ENCODE peak calls at places on chromosomes 6 and 20, in nine cellular contexts. C, D, H, P, J, U, B, F and W are unnamed samples.
A peak's percentile ranks its signal among the peaks of the same experiment; 100 is the strongest.

GRCh38 chr6:99613398-99613704 is 6.7 kb downstream of the PRDM13 start:
- DNase-seq in H (peak; percentile 28), U (no peak), B (no peak), F (no peak), P (peak; percentile 50), D (peak; percentile 34), C (peak; percentile 24), J (no peak), W (peak; percentile 13)

GRCh38 chr6:93407186-93407585 is 12.2 kb downstream of the EPHA7 start:
- DNase-seq in H (no peak), B (peak; percentile 80), D (no peak), J (no peak), C (no peak), U (no peak), P (peak; percentile 85), F (no peak), W (no peak)

GRCh38 chr6:49713346-49713745 is at the start of gene CRISP2:
- DNase-seq in F (no peak), D (no peak), B (no peak), J (no peak), P (no peak), H (no peak), U (no peak), C (no peak), W (no peak)

GRCh38 chr6:114430534-114431124 is 87.8 kb upstream of the HS3ST5 start:
- DNase-seq in B (no peak), F (no peak), D (no peak), H (no peak), C (no peak), J (no peak), P (no peak), U (no peak), W (no peak)

GRCh38 chr6:169344651-169345050 is 91.0 kb upstream of the THBS2 start:
- DNase-seq in D (no peak), F (no peak), C (no peak), J (no peak), U (no peak), H (no peak), P (peak; percentile 36), B (no peak), W (no peak)

GRCh38 chr6:3628143-3628840 is 123.2 kb downstream of the PXDC1 start:
- DNase-seq in D (no peak), J (no peak), B (peak; percentile 14), H (no peak), P (no peak), C (no peak), F (no peak), U (no peak), W (no peak)

GRCh38 chr6:111938710-111939109 is 65.5 kb upstream of the FYN start:
- DNase-seq in H (no peak), F (no peak), J (no peak), U (no peak), D (no peak), C (no peak), B (peak; percentile 37), P (peak; percentile 32), W (no peak)

GRCh38 chr6:150541587-150541986 is 58.1 kb upstream of the PLEKHG1 start:
- DNase-seq in J (no peak), H (no peak), C (no peak), B (peak; percentile 4), P (no peak), F (no peak), D (no peak), U (no peak), W (no peak)

GRCh38 chr6:36985384-36985962 is 523 bp downstream of the MTCH1 start:
- DNase-seq in P (no peak), J (no peak), B (no peak), U (no peak), D (no peak), H (no peak), F (no peak), C (no peak), W (no peak)

GRCh38 chr6:26477431-26477830 is 19.7 kb downstream of the BTN2A1 start:
- DNase-seq in H (no peak), U (no peak), D (no peak), F (no peak), C (no peak), P (peak; percentile 33), B (no peak), J (no peak), W (no peak)

GRCh38 chr6:39816744-39817143 is 24.6 kb downstream of the DAAM2 start:
- DNase-seq in F (no peak), P (no peak), B (no peak), U (no peak), D (no peak), H (no peak), J (no peak), C (no peak), W (no peak)

GRCh38 chr6:44246663-44247337 is at the start of gene HSP90AB1:
- DNase-seq in H (peak; percentile 99), J (peak; percentile 90), U (peak; percentile 76), F (peak; percentile 92), D (peak; percentile 90), P (peak; percentile 99), B (peak; percentile 98), C (peak; percentile 99), W (peak; percentile 97)

GRCh38 chr20:35489717-35490116 is 34.3 kb downstream of the CEP250 start:
- DNase-seq in P (no peak), J (no peak), F (no peak), H (no peak), U (no peak), B (no peak), C (no peak), D (no peak), W (no peak)

GRCh38 chr6:160007581-160007980 is 38.7 kb downstream of the IGF2R start:
- DNase-seq in B (peak; percentile 26), J (no peak), P (no peak), F (no peak), C (no peak), D (no peak), H (no peak), U (no peak), W (no peak)

GRCh38 chr6:158002951-158003853 is 21.5 kb downstream of the SYNJ2 start:
- DNase-seq in U (no peak), P (peak; percentile 90), B (peak; percentile 97), F (no peak), D (peak; percentile 46), J (no peak), C (no peak), H (no peak), W (no peak)

GRCh38 chr6:13708679-13709261 is 2.9 kb downstream of the RANBP9 start:
- DNase-seq in F (no peak), H (peak; percentile 39), D (no peak), B (peak; percentile 61), P (peak; percentile 50), U (no peak), C (peak; percentile 45), J (no peak), W (no peak)

GRCh38 chr6:117494694-117495318 is 12.3 kb downstream of the DCBLD1 start:
- DNase-seq in B (no peak), U (no peak), P (no peak), H (no peak), C (no peak), F (no peak), D (no peak), J (no peak), W (peak; percentile 33)

GRCh38 chr6:117498159-117498558 is 15.7 kb downstream of the DCBLD1 start:
- DNase-seq in D (no peak), B (peak; percentile 88), U (no peak), P (peak; percentile 74), H (no peak), F (no peak), J (no peak), C (no peak), W (peak; percentile 44)

GRCh38 chr6:19906161-19906560 is 69.0 kb downstream of the ID4 start:
- DNase-seq in F (no peak), J (no peak), D (no peak), H (no peak), U (no peak), B (no peak), P (peak; percentile 69), C (no peak), W (no peak)

GRCh38 chr6:34021001-34021838 is 124.7 kb downstream of the GRM4 start:
- DNase-seq in J (no peak), D (no peak), H (no peak), C (no peak), F (no peak), U (no peak), P (no peak), B (no peak), W (no peak)